ENCODE peak calls at places on chromosomes 12 and 14, in four cellular contexts. One of them, this sample, is unnamed.

GRCh38 chr12:20549115-20549719 is 145.9 kb upstream of the SLCO1C1 start:
- DNase-seq in omental fat pad: no peak
- DNase-seq in NB4: peak
- DNase-seq in BJ: no peak
- DNase-seq in this sample: no peak

GRCh38 chr12:6376079-6376941 is 947 bp upstream of the SCNN1A start:
- DNase-seq in BJ: no peak
- DNase-seq in NB4: peak
- DNase-seq in omental fat pad: no peak
- DNase-seq in this sample: no peak

GRCh38 chr12:121957831-121958515 is 39.6 kb downstream of the CFAP251 start:
- DNase-seq in BJ: no peak
- DNase-seq in omental fat pad: no peak
- DNase-seq in NB4: no peak
- DNase-seq in this sample: no peak

GRCh38 chr12:96258451-96258933 is 64.3 kb downstream of the ELK3 start:
- DNase-seq in NB4: peak
- DNase-seq in BJ: no peak
- DNase-seq in omental fat pad: no peak
- DNase-seq in this sample: no peak

GRCh38 chr14:77980475-77981321 is 180.8 kb downstream of the ADCK1 start:
- DNase-seq in BJ: no peak
- DNase-seq in NB4: peak
- DNase-seq in omental fat pad: no peak
- DNase-seq in this sample: peak

GRCh38 chr14:90288646-90289355 is 32.4 kb downstream of the PSMC1 start:
- DNase-seq in omental fat pad: no peak
- DNase-seq in BJ: no peak
- DNase-seq in NB4: no peak
- DNase-seq in this sample: no peak

GRCh38 chr12:121610239-121611149 is 15.8 kb upstream of the ORAI1 start:
- DNase-seq in BJ: no peak
- DNase-seq in omental fat pad: no peak
- DNase-seq in NB4: no peak
- DNase-seq in this sample: no peak

GRCh38 chr12:96510306-96510764 is 21.0 kb downstream of the CFAP54 start:
- DNase-seq in omental fat pad: no peak
- DNase-seq in NB4: no peak
- DNase-seq in BJ: no peak
- DNase-seq in this sample: no peak

GRCh38 chr14:61489932-61490331 is 168.6 kb downstream of the PRKCH start:
- DNase-seq in omental fat pad: no peak
- DNase-seq in BJ: no peak
- DNase-seq in NB4: peak
- DNase-seq in this sample: no peak

GRCh38 chr14:87241018-87241779 is 751.8 kb downstream of the GALC start:
- DNase-seq in NB4: no peak
- DNase-seq in omental fat pad: no peak
- DNase-seq in BJ: no peak
- DNase-seq in this sample: no peak

GRCh38 chr12:11228268-11228879 is 41.1 kb downstream of the PRB3 start:
- DNase-seq in NB4: peak
- DNase-seq in BJ: no peak
- DNase-seq in omental fat pad: no peak
- DNase-seq in this sample: no peak
- TF ChIP-seq CTCF in NB4: peak
- TF ChIP-seq CTCF in BJ: peak
- TF ChIP-seq CTCF in omental fat pad: no peak
- TF ChIP-seq CTCF in this sample: peak

DNA sequence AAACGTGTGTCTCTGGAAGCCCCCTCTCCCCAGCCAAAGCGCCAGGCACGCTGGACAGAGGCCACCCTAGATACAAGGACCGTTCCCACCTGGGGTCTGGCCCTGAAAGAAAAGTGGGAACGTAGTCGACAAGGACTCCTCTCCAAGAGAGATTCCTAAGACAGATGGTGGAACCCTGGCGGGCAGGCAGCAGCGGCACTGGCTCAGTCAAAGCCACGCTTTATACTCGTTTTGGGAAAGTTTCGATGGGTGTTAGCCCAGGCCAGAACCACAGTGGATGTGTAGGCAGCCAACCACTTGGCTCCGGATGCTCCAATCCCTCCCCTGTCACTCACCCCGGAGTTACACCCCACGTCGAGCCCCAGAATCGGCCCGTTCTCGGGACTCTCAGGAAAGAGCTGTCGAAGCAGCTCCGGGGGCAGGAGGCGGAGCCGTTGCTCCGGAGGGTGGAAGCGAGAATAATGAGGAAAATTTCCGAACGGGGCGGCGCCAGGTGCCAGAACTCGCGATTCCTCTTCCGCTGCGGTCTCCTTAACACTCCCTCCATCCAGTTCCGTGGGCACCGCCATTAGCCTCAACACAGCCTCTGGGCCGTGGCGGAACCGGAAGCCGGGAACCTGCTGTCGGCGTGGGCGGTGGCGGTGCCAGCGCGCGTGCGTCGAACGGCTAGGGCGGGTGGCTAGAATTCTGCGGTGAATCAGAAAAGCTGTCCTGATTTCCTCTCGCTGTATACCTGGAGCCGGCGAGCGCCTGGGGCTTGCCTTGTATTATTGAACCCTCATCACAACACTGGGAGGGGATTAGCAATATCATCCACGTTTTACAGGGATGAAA is at the start of gene BCDIN3D:
- DNase-seq in NB4: peak
- DNase-seq in BJ: peak
- DNase-seq in omental fat pad: peak
- DNase-seq in this sample: peak
- TF ChIP-seq CTCF in NB4: no peak
- TF ChIP-seq CTCF in BJ: no peak
- TF ChIP-seq CTCF in omental fat pad: no peak
- TF ChIP-seq CTCF in this sample: no peak

DNA sequence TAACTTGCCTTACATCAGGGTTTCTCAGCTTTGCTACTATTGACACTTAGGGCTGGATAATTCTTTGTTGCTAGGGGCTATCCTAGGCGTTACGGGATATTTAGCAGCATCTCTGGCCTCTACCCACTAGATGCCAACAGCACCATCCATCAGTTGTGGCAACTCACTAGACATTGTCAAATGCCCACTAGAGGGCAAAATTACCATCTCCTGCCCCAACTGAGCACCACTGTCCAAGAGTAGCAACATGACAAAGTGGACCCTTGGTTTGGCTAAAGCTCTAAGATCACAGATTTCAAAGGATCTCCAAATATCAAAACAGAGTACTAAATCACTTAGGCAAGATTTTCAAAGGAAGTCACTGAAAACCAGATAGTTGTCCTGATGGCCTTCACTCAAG is 251.7 kb upstream of the TBX3 start:
- DNase-seq in BJ: no peak
- DNase-seq in NB4: peak
- DNase-seq in omental fat pad: no peak
- DNase-seq in this sample: no peak
- TF ChIP-seq CTCF in BJ: no peak
- TF ChIP-seq CTCF in NB4: peak
- TF ChIP-seq CTCF in omental fat pad: no peak
- TF ChIP-seq CTCF in this sample: no peak

DNA sequence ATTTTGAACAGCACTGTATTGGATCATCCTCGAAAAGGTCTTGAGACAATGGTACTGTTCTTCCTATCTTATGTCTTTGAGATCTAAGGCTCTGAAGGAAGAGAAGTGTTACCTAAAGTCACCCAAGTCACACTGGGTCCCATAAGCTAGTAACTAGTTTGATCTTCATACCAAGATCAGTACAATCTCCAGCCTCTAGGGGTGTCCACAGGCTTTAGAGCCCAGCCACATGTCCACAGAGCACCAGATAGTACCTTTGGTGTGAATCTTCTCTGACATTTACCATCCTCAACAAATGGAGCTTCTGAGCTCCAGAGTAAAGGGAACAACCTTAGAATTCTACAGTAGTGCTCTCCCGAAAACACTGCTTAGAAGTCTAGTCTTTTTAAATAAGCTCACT is 78.7 kb downstream of the KSR2 start:
- DNase-seq in omental fat pad: no peak
- DNase-seq in BJ: no peak
- DNase-seq in NB4: no peak
- DNase-seq in this sample: no peak
- TF ChIP-seq CTCF in omental fat pad: no peak
- TF ChIP-seq CTCF in BJ: no peak
- TF ChIP-seq CTCF in NB4: peak
- TF ChIP-seq CTCF in this sample: no peak

DNA sequence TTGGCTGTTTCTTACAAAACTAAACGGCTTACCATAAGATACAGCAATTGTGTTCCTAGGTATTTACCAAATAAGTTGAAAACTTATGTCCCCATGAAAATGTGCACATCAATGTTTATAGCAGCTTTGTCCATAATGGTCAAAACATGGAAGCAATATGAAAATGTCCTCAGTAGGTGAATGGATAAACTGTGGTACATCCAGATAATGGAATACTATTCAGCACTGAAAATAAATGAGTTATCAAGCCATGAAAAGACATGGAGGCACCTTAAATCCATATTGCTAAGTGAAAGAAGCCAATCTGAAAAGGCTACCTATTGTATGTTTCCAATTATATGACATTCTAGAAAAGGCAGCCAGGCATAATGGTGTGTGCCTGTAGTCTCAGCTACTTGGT is 40.7 kb downstream of the CFL2 start:
- DNase-seq in BJ: no peak
- DNase-seq in omental fat pad: no peak
- DNase-seq in NB4: no peak
- DNase-seq in this sample: no peak
- TF ChIP-seq CTCF in BJ: no peak
- TF ChIP-seq CTCF in omental fat pad: no peak
- TF ChIP-seq CTCF in NB4: no peak
- TF ChIP-seq CTCF in this sample: no peak

This sample was measured in osteocyte.